ENCODE peak calls at places on chromosomes 11 and 22, in five cellular contexts. J is kidney; I is right lobe of liver; C is body of pancreas; N is CD8-positive, alpha-beta T cell. M is an unnamed sample. For H3K4me1, the result is how much of the 10 kb centered on the place peaks cover.

GRCh38 chr11:72354356-72355115 is 79.8 kb downstream of the CLPB start:
- DNase-seq in J (no peak), I (no peak), C (no peak), N (no peak), M (no peak)

GRCh38 chr22:41948142-41948541 is 1.2 kb upstream of the CENPM start:
- DNase-seq in J (no peak), I (no peak), C (no peak), N (no peak), M (no peak)

GRCh38 chr11:71467164-71467563 is 14.2 kb downstream of the NADSYN1 start:
- DNase-seq in J (no peak), I (no peak), C (no peak), N (no peak), M (no peak)

GRCh38 chr11:31910950-31911576 is 99.9 kb upstream of the PAX6 start:
- DNase-seq in J (no peak), I (no peak), C (no peak), N (no peak), M (no peak)

GRCh38 chr22:37918149-37918548 is 12.1 kb downstream of the MICALL1 start:
- DNase-seq in J (no peak), I (no peak), C (no peak), N (no peak), M (no peak)

GRCh38 chr11:40290031-40290650 is 1169.3 kb downstream of the LRRC4C start:
- DNase-seq in J (no peak), I (no peak), C (no peak), N (no peak), M (no peak)

GRCh38 chr11:47271328-47271727 is 1.4 kb downstream of the MADD start:
- DNase-seq in J (no peak), I (no peak), C (no peak), N (no peak), M (no peak)

GRCh38 chr22:38078046-38078840 is 5.7 kb downstream of the SLC16A8 start:
- DNase-seq in J (peak), I (peak), C (no peak), N (no peak), M (no peak)

GRCh38 chr11:112847568-112847967 is 113.7 kb upstream of the NCAM1 start:
- DNase-seq in J (no peak), I (no peak), C (no peak), N (no peak), M (no peak)

GRCh38 chr11:76601712-76602111 is 68.8 kb downstream of the LRRC32 start:
- DNase-seq in J (no peak), I (no peak), C (no peak), N (no peak), M (no peak)

GRCh38 chr22:33038131-33038772 is 19.9 kb downstream of the SYN3 start:
- DNase-seq in J (no peak), I (no peak), C (no peak), N (no peak), M (no peak)

GRCh38 chr11:83002047-83002446 is 69.7 kb downstream of the RAB30 start:
- DNase-seq in J (no peak), I (no peak), C (no peak), N (no peak), M (no peak)

GRCh38 chr22:49609207-49609876 is 218.3 kb downstream of the BRD1 start:
- DNase-seq in J (peak), I (no peak), C (no peak), N (no peak), M (no peak)

GRCh38 chr11:102666331-102666957 is 39.1 kb downstream of the MMP27 start:
- DNase-seq in J (no peak), I (no peak), C (peak), N (peak), M (no peak)

GRCh38 chr22:30206964-30207363 is 39.6 kb downstream of the LIF start:
- DNase-seq in J (peak), I (peak), C (peak), N (no peak), M (no peak)

GRCh38 chr11:20112291-20113146 is 47.8 kb downstream of the DBX1 start:
- DNase-seq in J (peak), I (peak), C (peak), N (no peak), M (peak)

GRCh38 chr11:6387811-6388599 is 2.3 kb upstream of the SMPD1 start:
- DNase-seq in J (no peak), I (no peak), C (no peak), N (no peak), M (no peak)

GRCh38 chr11:129117595-129118350 is 74.4 kb downstream of the ARHGAP32 start:
- DNase-seq in J (no peak), I (no peak), C (peak), N (peak), M (no peak)

GRCh38 chr11:10866893-10867331 is 9.1 kb upstream of the ZBED5 start:
- DNase-seq in J (no peak), I (no peak), C (no peak), N (no peak), M (no peak)

GRCh38 chr22:36467042-36467810 is 14.2 kb downstream of the TXN2 start:
- DNase-seq in J (no peak), I (no peak), C (no peak), N (no peak), M (no peak)

GRCh38 chr22:19765477-19766234 is 5.1 kb downstream of the TBX1 start:
- DNase-seq in J (no peak), I (no peak), C (no peak), N (peak), M (no peak)

GRCh38 chr22:36761553-36762240 is 14.2 kb downstream of the IFT27 start:
- DNase-seq in J (peak), I (no peak), C (no peak), N (no peak), M (no peak)

GRCh38 chr11:6825333-6825744 is 20.1 kb upstream of the OR10A5 start:
- DNase-seq in J (no peak), I (no peak), C (no peak), N (no peak), M (no peak)

GRCh38 chr11:25566298-25567200 is 765.4 kb upstream of the ANO3 start:
- DNase-seq in J (no peak), I (peak), C (no peak), N (no peak), M (no peak)

GRCh38 chr11:1520987-1521349 is 34.4 kb upstream of the MOB2 start:
- DNase-seq in J (peak), I (no peak), C (no peak), N (no peak), M (no peak)

GRCh38 chr22:42317691-42318547 is 47.5 kb upstream of the TCF20 start:
- DNase-seq in J (peak), I (no peak), C (no peak), N (no peak), M (no peak)

GRCh38 chr11:106668147-106668546 is 350.1 kb downstream of the GUCY1A2 start:
- DNase-seq in J (no peak), I (no peak), C (no peak), N (no peak), M (no peak)

GRCh38 chr11:134920851-134921608 is 509.0 kb upstream of the B3GAT1 start:
- DNase-seq in J (no peak), I (no peak), C (no peak), N (no peak), M (no peak)

GRCh38 chr11:99170606-99171005 is 149.9 kb downstream of the CNTN5 start:
- DNase-seq in J (no peak), I (no peak), C (no peak), N (no peak), M (no peak)

GRCh38 chr11:447923-448731 is 2.0 kb upstream of the PTDSS2 start:
- DNase-seq in J (peak), I (peak), C (peak), N (peak), M (peak)

GRCh38 chr22:19769393-19769715 is 8.8 kb downstream of the TBX1 start:
- DNase-seq in J (peak), I (peak), C (no peak), N (no peak), M (no peak)

DNA sequence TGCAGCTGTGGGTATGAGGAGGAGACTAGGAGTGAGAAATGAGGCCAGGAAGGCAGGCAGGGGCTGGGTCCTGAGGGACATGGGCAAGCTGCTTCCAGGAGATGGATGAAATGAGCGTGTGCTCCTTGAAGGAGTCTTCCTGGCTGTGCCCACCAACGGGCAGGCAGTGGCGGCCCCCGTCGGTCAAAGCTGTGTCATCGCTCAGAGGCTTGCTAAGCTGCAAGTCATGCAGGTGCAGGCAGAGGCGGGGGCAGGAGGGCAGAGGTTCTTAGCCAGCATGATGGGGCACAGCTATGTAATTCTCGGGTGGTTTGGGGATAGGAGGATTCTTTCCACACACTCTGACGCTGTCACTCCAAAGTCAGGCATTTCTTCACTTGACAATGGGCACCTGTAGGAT is 12.5 kb upstream of the PEX26 start:
- DNase-seq in J (no peak), I (no peak), C (no peak), N (no peak), M (no peak)
- TF ChIP-seq CTCF in J (no peak), I (no peak), C (no peak), N (no peak), M (no peak)

GRCh38 chr11:64867748-64868462 is 10.5 kb downstream of the EHD1 start:
- DNase-seq in J (no peak), I (no peak), C (no peak), N (no peak), M (no peak)
- H3K4me1 ChIP-seq in J (under half), I (half or more), C (under half), N (half or more), M (half or more)

GRCh38 chr11:121472310-121472709 is 19.5 kb upstream of the SORL1-AS1 start:
- DNase-seq in J (no peak), I (no peak), C (no peak), N (no peak), M (no peak)

GRCh38 chr11:121473064-121473777 is 20.5 kb upstream of the SORL1-AS1 start:
- DNase-seq in J (no peak), I (peak), C (no peak), N (no peak), M (no peak)

GRCh38 chr11:121467965-121468364 is 15.2 kb upstream of the SORL1-AS1 start:
- DNase-seq in J (no peak), I (no peak), C (no peak), N (peak), M (no peak)

GRCh38 chr11:121469910-121470309 is 17.1 kb upstream of the SORL1-AS1 start:
- DNase-seq in J (no peak), I (peak), C (no peak), N (no peak), M (no peak)

DNA sequence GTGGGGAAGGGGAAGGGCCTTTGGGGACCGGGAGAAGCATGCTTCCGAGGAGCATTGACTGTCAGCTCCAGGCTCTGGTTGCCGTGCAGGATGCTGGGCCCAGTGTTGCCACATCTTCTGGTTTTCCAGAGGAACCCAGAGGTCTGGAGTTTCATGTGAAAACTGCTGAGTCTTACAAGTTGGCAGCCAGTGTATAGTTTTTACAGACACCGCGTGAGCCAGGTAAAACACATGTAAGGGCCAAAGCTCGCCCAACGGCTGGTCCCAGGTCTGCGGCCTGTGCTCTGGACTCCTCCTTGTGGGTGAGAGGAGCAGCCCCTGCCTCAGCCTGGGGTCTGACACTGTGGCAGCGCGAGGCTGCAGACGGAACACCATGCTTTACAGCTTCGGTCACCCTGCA is 18.4 kb upstream of the SORL1-AS1 start:
- DNase-seq in J (no peak), I (peak), C (no peak), N (no peak), M (no peak)
- TF ChIP-seq CTCF in J (no peak), I (peak), C (no peak), N (no peak), M (no peak)

DNA sequence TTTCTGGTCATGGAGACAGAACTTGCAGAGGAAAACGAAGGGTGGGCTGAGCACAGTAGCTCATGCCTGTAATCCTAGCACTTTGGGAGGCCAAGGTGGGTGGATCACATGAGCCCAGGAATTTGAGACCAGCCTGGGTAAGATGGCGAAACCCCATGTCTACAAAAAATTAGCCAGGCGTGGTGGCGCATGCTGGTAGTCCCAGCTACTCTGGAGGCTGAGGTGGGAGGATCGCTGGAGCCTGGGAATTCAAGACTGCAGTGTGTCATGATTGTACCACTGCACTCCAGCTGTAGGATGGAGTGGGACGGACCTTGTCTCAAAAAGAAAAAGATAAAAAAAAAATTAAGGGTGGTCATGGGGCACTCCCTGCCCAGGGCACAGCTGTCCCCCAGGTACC is 5.9 kb downstream of the SERPINH1 start:
- DNase-seq in J (no peak), I (no peak), C (no peak), N (no peak), M (no peak)
- H3K4me1 ChIP-seq in J (under half), I (under half), C (under half), N (under half), M (under half)

M was measured in ascending aorta.